ENCODE peak calls at places on chromosome 4, in six cellular contexts. One of them, this sample, is unnamed.

GRCh38 chr4:38730830-38731646 is 51.8 kb downstream of the TLR10 start:
- DNase-seq in lower leg skin: peak; percentile 96
- DNase-seq in uterus: peak; percentile 74
- DNase-seq in activated CD4-positive, alpha-beta T cell treated with anti-CD3 and anti-CD28 coated beads for 48 hours: peak; percentile 92
- DNase-seq in activated T-cell treated with anti-CD3 and anti-CD28 coated beads for 24 hours: peak; percentile 81
- DNase-seq in midbrain: peak; percentile 77
- DNase-seq in this sample: peak; percentile 83

GRCh38 chr4:74428278-74428677 is 16.7 kb upstream of the AREG start:
- DNase-seq in activated T-cell treated with anti-CD3 and anti-CD28 coated beads for 24 hours: no peak
- DNase-seq in activated CD4-positive, alpha-beta T cell treated with anti-CD3 and anti-CD28 coated beads for 48 hours: no peak
- DNase-seq in midbrain: no peak
- DNase-seq in uterus: no peak
- DNase-seq in lower leg skin: no peak
- DNase-seq in this sample: no peak

GRCh38 chr4:7771541-7772507 is 167.8 kb downstream of the AFAP1 start:
- DNase-seq in activated CD4-positive, alpha-beta T cell treated with anti-CD3 and anti-CD28 coated beads for 48 hours: no peak
- DNase-seq in uterus: no peak
- DNase-seq in midbrain: no peak
- DNase-seq in lower leg skin: no peak
- DNase-seq in activated T-cell treated with anti-CD3 and anti-CD28 coated beads for 24 hours: no peak
- DNase-seq in this sample: no peak

GRCh38 chr4:28225005-28225404 is 1364.4 kb downstream of the STIM2 start:
- DNase-seq in midbrain: peak; percentile 60
- DNase-seq in lower leg skin: no peak
- DNase-seq in activated T-cell treated with anti-CD3 and anti-CD28 coated beads for 24 hours: no peak
- DNase-seq in uterus: no peak
- DNase-seq in activated CD4-positive, alpha-beta T cell treated with anti-CD3 and anti-CD28 coated beads for 48 hours: no peak
- DNase-seq in this sample: no peak

GRCh38 chr4:48254381-48255072 is 15.1 kb downstream of the TEC start:
- DNase-seq in lower leg skin: no peak
- DNase-seq in midbrain: no peak
- DNase-seq in activated CD4-positive, alpha-beta T cell treated with anti-CD3 and anti-CD28 coated beads for 48 hours: no peak
- DNase-seq in activated T-cell treated with anti-CD3 and anti-CD28 coated beads for 24 hours: no peak
- DNase-seq in uterus: peak; percentile 16
- DNase-seq in this sample: peak; percentile 50

GRCh38 chr4:163967710-163968109 is 473.2 kb downstream of the TMA16 start:
- DNase-seq in activated CD4-positive, alpha-beta T cell treated with anti-CD3 and anti-CD28 coated beads for 48 hours: no peak
- DNase-seq in activated T-cell treated with anti-CD3 and anti-CD28 coated beads for 24 hours: no peak
- DNase-seq in uterus: no peak
- DNase-seq in lower leg skin: no peak
- DNase-seq in midbrain: no peak
- DNase-seq in this sample: no peak

GRCh38 chr4:81827568-81828202 is 356.0 kb upstream of the RASGEF1B start:
- DNase-seq in activated CD4-positive, alpha-beta T cell treated with anti-CD3 and anti-CD28 coated beads for 48 hours: peak; percentile 53
- DNase-seq in midbrain: no peak
- DNase-seq in lower leg skin: no peak
- DNase-seq in activated T-cell treated with anti-CD3 and anti-CD28 coated beads for 24 hours: peak; percentile 16
- DNase-seq in uterus: no peak
- DNase-seq in this sample: no peak

GRCh38 chr4:106385853-106386393 is 17.3 kb upstream of the GIMD1 start:
- DNase-seq in activated T-cell treated with anti-CD3 and anti-CD28 coated beads for 24 hours: no peak
- DNase-seq in midbrain: no peak
- DNase-seq in activated CD4-positive, alpha-beta T cell treated with anti-CD3 and anti-CD28 coated beads for 48 hours: no peak
- DNase-seq in lower leg skin: no peak
- DNase-seq in uterus: no peak
- DNase-seq in this sample: no peak

GRCh38 chr4:88742561-88742960 is 44.9 kb upstream of the NAP1L5 start:
- DNase-seq in activated CD4-positive, alpha-beta T cell treated with anti-CD3 and anti-CD28 coated beads for 48 hours: no peak
- DNase-seq in midbrain: no peak
- DNase-seq in activated T-cell treated with anti-CD3 and anti-CD28 coated beads for 24 hours: no peak
- DNase-seq in lower leg skin: no peak
- DNase-seq in uterus: no peak
- DNase-seq in this sample: no peak

GRCh38 chr4:22090655-22091350 is 142.2 kb upstream of the KCNIP4 start:
- DNase-seq in uterus: no peak
- DNase-seq in midbrain: no peak
- DNase-seq in lower leg skin: no peak
- DNase-seq in activated T-cell treated with anti-CD3 and anti-CD28 coated beads for 24 hours: no peak
- DNase-seq in activated CD4-positive, alpha-beta T cell treated with anti-CD3 and anti-CD28 coated beads for 48 hours: no peak
- DNase-seq in this sample: no peak

GRCh38 chr4:78612398-78613005 is 60.9 kb downstream of the ANXA3 start:
- DNase-seq in activated T-cell treated with anti-CD3 and anti-CD28 coated beads for 24 hours: no peak
- DNase-seq in lower leg skin: no peak
- DNase-seq in activated CD4-positive, alpha-beta T cell treated with anti-CD3 and anti-CD28 coated beads for 48 hours: no peak
- DNase-seq in uterus: no peak
- DNase-seq in midbrain: peak; percentile 54
- DNase-seq in this sample: no peak

GRCh38 chr4:56164921-56165320 is 216.2 kb downstream of the CEP135 start:
- DNase-seq in lower leg skin: no peak
- DNase-seq in midbrain: no peak
- DNase-seq in activated CD4-positive, alpha-beta T cell treated with anti-CD3 and anti-CD28 coated beads for 48 hours: no peak
- DNase-seq in activated T-cell treated with anti-CD3 and anti-CD28 coated beads for 24 hours: no peak
- DNase-seq in uterus: no peak
- DNase-seq in this sample: no peak

GRCh38 chr4:185587444-185588161 is 52.3 kb upstream of the PDLIM3 start:
- DNase-seq in uterus: no peak
- DNase-seq in midbrain: no peak
- DNase-seq in activated CD4-positive, alpha-beta T cell treated with anti-CD3 and anti-CD28 coated beads for 48 hours: peak; percentile 89
- DNase-seq in activated T-cell treated with anti-CD3 and anti-CD28 coated beads for 24 hours: peak; percentile 72
- DNase-seq in lower leg skin: peak; percentile 89
- DNase-seq in this sample: no peak

GRCh38 chr4:32658019-32658418 is 1937.8 kb downstream of the PCDH7 start:
- DNase-seq in uterus: no peak
- DNase-seq in lower leg skin: no peak
- DNase-seq in activated T-cell treated with anti-CD3 and anti-CD28 coated beads for 24 hours: no peak
- DNase-seq in midbrain: no peak
- DNase-seq in activated CD4-positive, alpha-beta T cell treated with anti-CD3 and anti-CD28 coated beads for 48 hours: no peak
- DNase-seq in this sample: no peak

GRCh38 chr4:61070269-61070668 is 129.9 kb upstream of the ADGRL3 start:
- DNase-seq in uterus: no peak
- DNase-seq in activated CD4-positive, alpha-beta T cell treated with anti-CD3 and anti-CD28 coated beads for 48 hours: no peak
- DNase-seq in lower leg skin: no peak
- DNase-seq in midbrain: no peak
- DNase-seq in activated T-cell treated with anti-CD3 and anti-CD28 coated beads for 24 hours: no peak
- DNase-seq in this sample: no peak

GRCh38 chr4:75434105-75434504 is 80.1 kb downstream of the RCHY1 start:
- DNase-seq in midbrain: no peak
- DNase-seq in activated CD4-positive, alpha-beta T cell treated with anti-CD3 and anti-CD28 coated beads for 48 hours: no peak
- DNase-seq in uterus: no peak
- DNase-seq in activated T-cell treated with anti-CD3 and anti-CD28 coated beads for 24 hours: no peak
- DNase-seq in lower leg skin: no peak
- DNase-seq in this sample: no peak

GRCh38 chr4:158200214-158200613 is 10.1 kb upstream of the TMEM144 start:
- DNase-seq in activated T-cell treated with anti-CD3 and anti-CD28 coated beads for 24 hours: no peak
- DNase-seq in midbrain: no peak
- DNase-seq in activated CD4-positive, alpha-beta T cell treated with anti-CD3 and anti-CD28 coated beads for 48 hours: no peak
- DNase-seq in lower leg skin: no peak
- DNase-seq in uterus: no peak
- DNase-seq in this sample: no peak

GRCh38 chr4:133594246-133595207 is 445.4 kb downstream of the PCDH10 start:
- DNase-seq in lower leg skin: no peak
- DNase-seq in midbrain: no peak
- DNase-seq in activated T-cell treated with anti-CD3 and anti-CD28 coated beads for 24 hours: no peak
- DNase-seq in uterus: no peak
- DNase-seq in activated CD4-positive, alpha-beta T cell treated with anti-CD3 and anti-CD28 coated beads for 48 hours: no peak
- DNase-seq in this sample: no peak

GRCh38 chr4:110533590-110533910 is 57.6 kb downstream of the ENPEP start:
- DNase-seq in uterus: no peak
- DNase-seq in activated CD4-positive, alpha-beta T cell treated with anti-CD3 and anti-CD28 coated beads for 48 hours: no peak
- DNase-seq in lower leg skin: no peak
- DNase-seq in activated T-cell treated with anti-CD3 and anti-CD28 coated beads for 24 hours: no peak
- DNase-seq in midbrain: no peak
- DNase-seq in this sample: no peak

GRCh38 chr4:133524369-133524768 is 375.3 kb downstream of the PCDH10 start:
- DNase-seq in uterus: no peak
- DNase-seq in activated T-cell treated with anti-CD3 and anti-CD28 coated beads for 24 hours: no peak
- DNase-seq in activated CD4-positive, alpha-beta T cell treated with anti-CD3 and anti-CD28 coated beads for 48 hours: no peak
- DNase-seq in midbrain: no peak
- DNase-seq in lower leg skin: no peak
- DNase-seq in this sample: no peak

GRCh38 chr4:139535852-139536234 is 20.2 kb downstream of the SETD7 start:
- DNase-seq in uterus: no peak
- DNase-seq in activated CD4-positive, alpha-beta T cell treated with anti-CD3 and anti-CD28 coated beads for 48 hours: no peak
- DNase-seq in lower leg skin: no peak
- DNase-seq in activated T-cell treated with anti-CD3 and anti-CD28 coated beads for 24 hours: no peak
- DNase-seq in midbrain: no peak
- DNase-seq in this sample: no peak

GRCh38 chr4:38101563-38101962 is 141.4 kb downstream of the PTTG2 start:
- DNase-seq in activated CD4-positive, alpha-beta T cell treated with anti-CD3 and anti-CD28 coated beads for 48 hours: no peak
- DNase-seq in activated T-cell treated with anti-CD3 and anti-CD28 coated beads for 24 hours: no peak
- DNase-seq in uterus: no peak
- DNase-seq in midbrain: no peak
- DNase-seq in lower leg skin: no peak
- DNase-seq in this sample: no peak

GRCh38 chr4:21768349-21769310 is 179.9 kb downstream of the KCNIP4 start:
- DNase-seq in lower leg skin: no peak
- DNase-seq in uterus: peak; percentile 24
- DNase-seq in activated CD4-positive, alpha-beta T cell treated with anti-CD3 and anti-CD28 coated beads for 48 hours: no peak
- DNase-seq in activated T-cell treated with anti-CD3 and anti-CD28 coated beads for 24 hours: no peak
- DNase-seq in midbrain: peak; percentile 65
- DNase-seq in this sample: no peak

GRCh38 chr4:30755306-30755705 is 35.1 kb downstream of the PCDH7 start:
- DNase-seq in activated CD4-positive, alpha-beta T cell treated with anti-CD3 and anti-CD28 coated beads for 48 hours: no peak
- DNase-seq in activated T-cell treated with anti-CD3 and anti-CD28 coated beads for 24 hours: no peak
- DNase-seq in uterus: no peak
- DNase-seq in lower leg skin: no peak
- DNase-seq in midbrain: no peak
- DNase-seq in this sample: no peak